ENCODE peak calls at places on chromosomes 16 and 17, in five cellular contexts. N, V, S, U and K are unnamed samples.

GRCh38 chr16:67628216-67628615 is 16.7 kb upstream of the CARMIL2 start:
- DNase-seq in N (no peak), V (no peak), S (no peak), U (no peak), K (no peak)

GRCh38 chr16:9012848-9013507 is 49.3 kb upstream of the USP7 start:
- DNase-seq in N (no peak), V (peak), S (no peak), U (no peak), K (no peak)

GRCh38 chr16:82783933-82784566 is 157.3 kb downstream of the CDH13 start:
- DNase-seq in N (no peak), V (no peak), S (no peak), U (no peak), K (no peak)

GRCh38 chr16:15403392-15403995 is 7.9 kb downstream of the MPV17L start:
- DNase-seq in N (no peak), V (no peak), S (no peak), U (no peak), K (no peak)

GRCh38 chr16:81450783-81451491 is 6.3 kb downstream of the CMIP start:
- DNase-seq in N (no peak), V (no peak), S (no peak), U (no peak), K (no peak)

GRCh38 chr17:78923660-78924453 is 1.3 kb downstream of the TIMP2 start:
- DNase-seq in N (no peak), V (no peak), S (no peak), U (peak), K (no peak)

GRCh38 chr17:7745748-7746470 is 28.4 kb downstream of the DNAH2 start:
- DNase-seq in N (no peak), V (peak), S (peak), U (peak), K (no peak)

GRCh38 chr17:27526603-27527002 is 70.4 kb downstream of the KSR1 start:
- DNase-seq in N (no peak), V (no peak), S (peak), U (peak), K (no peak)

GRCh38 chr17:47622179-47622549 is 27.6 kb upstream of the KPNB1 start:
- DNase-seq in N (no peak), V (no peak), S (no peak), U (no peak), K (no peak)

GRCh38 chr16:14300631-14301149 is 229.6 kb downstream of the MRTFB start:
- DNase-seq in N (no peak), V (peak), S (no peak), U (peak), K (peak)

GRCh38 chr17:78890111-78890897 is 12.7 kb downstream of the CEP295NL start:
- DNase-seq in N (no peak), V (no peak), S (no peak), U (no peak), K (peak)

GRCh38 chr16:57694191-57694555 is 433 bp upstream of the DRC7 start:
- DNase-seq in N (no peak), V (no peak), S (no peak), U (no peak), K (no peak)

GRCh38 chr16:49795513-49795912 is 60.4 kb downstream of the ZNF423 start:
- DNase-seq in N (no peak), V (no peak), S (no peak), U (no peak), K (no peak)

GRCh38 chr16:69936252-69936651 is 14.9 kb upstream of the CLEC18A start:
- DNase-seq in N (no peak), V (no peak), S (no peak), U (no peak), K (no peak)

GRCh38 chr17:37400505-37400904 is 6.1 kb downstream of the ACACA start:
- DNase-seq in N (no peak), V (no peak), S (no peak), U (no peak), K (no peak)

GRCh38 chr17:77404812-77405581 is 264.2 kb downstream of the SEC14L1 start:
- DNase-seq in N (no peak), V (peak), S (peak), U (peak), K (no peak)

GRCh38 chr16:30054959-30055553 is 10.5 kb upstream of the ALDOA start:
- DNase-seq in N (no peak), V (no peak), S (peak), U (no peak), K (no peak)

GRCh38 chr17:48907713-48908046 is 527 bp upstream of the UBE2Z start:
- DNase-seq in N (no peak), V (peak), S (no peak), U (peak), K (no peak)

GRCh38 chr17:2040942-2041560 is 771 bp upstream of the OVCA2 start:
- DNase-seq in N (no peak), V (no peak), S (no peak), U (no peak), K (no peak)

GRCh38 chr16:78763821-78764440 is 664.5 kb downstream of the WWOX start:
- DNase-seq in N (no peak), V (no peak), S (no peak), U (no peak), K (no peak)

GRCh38 chr17:16287563-16288027 is 65.7 kb downstream of the CENPV start:
- DNase-seq in N (no peak), V (peak), S (peak), U (peak), K (peak)

GRCh38 chr16:3698941-3699340 is 18.4 kb downstream of the TRAP1 start:
- DNase-seq in N (no peak), V (no peak), S (peak), U (no peak), K (no peak)

GRCh38 chr16:46727184-46727583 is 21.0 kb downstream of the MYLK3 start:
- DNase-seq in N (no peak), V (no peak), S (no peak), U (no peak), K (no peak)

GRCh38 chr16:53281280-53281679 is 153.0 kb upstream of the RBL2 start:
- DNase-seq in N (no peak), V (no peak), S (no peak), U (no peak), K (no peak)

GRCh38 chr16:5059386-5060072 is 6.2 kb downstream of the C16orf89 start:
- DNase-seq in N (no peak), V (no peak), S (no peak), U (no peak), K (no peak)

GRCh38 chr17:38512473-38513058 is 84.3 kb downstream of the ARHGAP23 start:
- DNase-seq in N (no peak), V (no peak), S (no peak), U (no peak), K (no peak)

GRCh38 chr17:65558683-65559311 is 2.7 kb downstream of the AXIN2 start:
- DNase-seq in N (no peak), V (no peak), S (no peak), U (no peak), K (no peak)

GRCh38 chr17:75094871-75095399 is 7.2 kb downstream of the SLC16A5 start:
- DNase-seq in N (no peak), V (no peak), S (no peak), U (no peak), K (no peak)

GRCh38 chr17:62627219-62627903 is at the start of gene MRC2:
- DNase-seq in N (no peak), V (peak), S (peak), U (peak), K (no peak)

GRCh38 chr17:80204626-80205468 is 15.3 kb downstream of the SGSH start:
- DNase-seq in N (no peak), V (no peak), S (no peak), U (no peak), K (no peak)

GRCh38 chr17:80068301-80069160 is 32.1 kb downstream of the CCDC40 start:
- DNase-seq in N (no peak), V (peak), S (no peak), U (no peak), K (no peak)

GRCh38 chr16:84718-85452 is 6.9 kb downstream of the MPG start:
- DNase-seq in N (no peak), V (peak), S (peak), U (peak), K (no peak)

GRCh38 chr17:31527606-31528005 is 136.1 kb downstream of the RAB11FIP4 start:
- DNase-seq in N (no peak), V (peak), S (no peak), U (no peak), K (no peak)